ENCODE peak calls at places on chromosomes 6 and 20, in ten cellular contexts. E is A549; W is CD4-positive, CD25-positive, alpha-beta regulatory T cell; R is Peyer's patch; U is BE2C; Z is IMR-90; I is breast epithelium; G is esophagus muscularis mucosa; S is right atrium auricular region; T is HCT116. M is an unnamed sample. For H3K9me3, the result is how much of the 10 kb centered on the place peaks cover.

GRCh38 chr6:167722634-167723309 is 103.9 kb upstream of the AFDN start:
- DNase-seq in E (no peak), W (no peak), R (no peak), U (no peak), Z (no peak), I (peak), G (no peak), S (peak), T (no peak), M (no peak)

GRCh38 chr6:159220093-159220492 is 50.9 kb downstream of the FNDC1 start:
- DNase-seq in E (no peak), W (no peak), R (no peak), U (no peak), Z (no peak), I (no peak), G (no peak), S (no peak), T (no peak), M (no peak)

GRCh38 chr6:128456510-128457244 is 63.7 kb downstream of the PTPRK start:
- DNase-seq in E (no peak), W (no peak), R (no peak), U (no peak), Z (no peak), I (no peak), G (no peak), S (no peak), T (no peak), M (no peak)

GRCh38 chr20:17747431-17747846 is 47.7 kb downstream of the BANF2 start:
- DNase-seq in E (peak), W (no peak), R (no peak), U (no peak), Z (peak), I (no peak), G (no peak), S (peak), T (peak), M (no peak)

GRCh38 chr20:45779011-45779915 is 12.4 kb downstream of the WFDC3 start:
- DNase-seq in E (peak), W (no peak), R (peak), U (no peak), Z (peak), I (peak), G (peak), S (peak), T (peak), M (peak)

GRCh38 chr6:4812068-4812467 is 35.9 kb downstream of the CDYL start:
- DNase-seq in E (no peak), W (no peak), R (no peak), U (no peak), Z (no peak), I (no peak), G (no peak), S (no peak), T (no peak), M (no peak)

GRCh38 chr20:4082406-4083102 is 67.2 kb upstream of the RNF24 start:
- DNase-seq in E (no peak), W (peak), R (peak), U (no peak), Z (peak), I (no peak), G (no peak), S (peak), T (no peak), M (peak)

GRCh38 chr20:2237059-2237458 is 58.7 kb upstream of the TGM3 start:
- DNase-seq in E (no peak), W (no peak), R (no peak), U (no peak), Z (peak), I (peak), G (no peak), S (peak), T (no peak), M (peak)

GRCh38 chr20:60009826-60010616 is 51.8 kb downstream of the CDH26 start:
- DNase-seq in E (no peak), W (no peak), R (no peak), U (no peak), Z (no peak), I (no peak), G (peak), S (no peak), T (no peak), M (peak)

GRCh38 chr20:40008177-40008576 is 680.9 kb downstream of the MAFB start:
- DNase-seq in E (no peak), W (no peak), R (no peak), U (no peak), Z (peak), I (no peak), G (no peak), S (no peak), T (no peak), M (no peak)

GRCh38 chr20:33131949-33132822 is 35.8 kb upstream of the BPIFA2 start:
- DNase-seq in E (no peak), W (no peak), R (no peak), U (no peak), Z (no peak), I (no peak), G (no peak), S (peak), T (no peak), M (no peak)

GRCh38 chr20:51910202-51911050 is 108.1 kb upstream of the SALL4 start:
- DNase-seq in E (peak), W (no peak), R (no peak), U (peak), Z (peak), I (no peak), G (no peak), S (no peak), T (no peak), M (peak)

GRCh38 chr6:68740828-68741500 is 105.9 kb downstream of the ADGRB3 start:
- DNase-seq in E (no peak), W (no peak), R (no peak), U (no peak), Z (no peak), I (no peak), G (no peak), S (no peak), T (no peak), M (no peak)

GRCh38 chr20:7841967-7842301 is 98.3 kb downstream of the HAO1 start:
- DNase-seq in E (peak), W (no peak), R (no peak), U (no peak), Z (peak), I (no peak), G (no peak), S (peak), T (no peak), M (peak)

GRCh38 chr6:170388113-170388512 is 81.6 kb downstream of the FAM120B start:
- DNase-seq in E (no peak), W (no peak), R (no peak), U (peak), Z (peak), I (no peak), G (no peak), S (no peak), T (no peak), M (no peak)

GRCh38 chr20:40493551-40493950 is 195.5 kb downstream of the MAFB start:
- DNase-seq in E (no peak), W (no peak), R (no peak), U (no peak), Z (no peak), I (no peak), G (no peak), S (no peak), T (peak), M (no peak)

GRCh38 chr6:36984581-36985383 is 1.2 kb downstream of the MTCH1 start:
- DNase-seq in E (peak), W (peak), R (peak), U (peak), Z (peak), I (no peak), G (no peak), S (peak), T (peak), M (peak)

GRCh38 chr20:47358052-47358671 is 1.7 kb upstream of the ZMYND8 start:
- DNase-seq in E (no peak), W (no peak), R (no peak), U (no peak), Z (no peak), I (no peak), G (no peak), S (no peak), T (no peak), M (no peak)

GRCh38 chr20:62473717-62474584 is 1.8 kb downstream of the GATA5 start:
- DNase-seq in E (no peak), W (no peak), R (no peak), U (no peak), Z (no peak), I (no peak), G (no peak), S (no peak), T (no peak), M (no peak)

GRCh38 chr20:22412977-22413868 is 171.1 kb downstream of the FOXA2 start:
- DNase-seq in E (no peak), W (no peak), R (no peak), U (no peak), Z (no peak), I (no peak), G (no peak), S (no peak), T (no peak), M (no peak)

GRCh38 chr6:107819976-107820551 is 4.0 kb downstream of the SCML4 start:
- DNase-seq in E (no peak), W (peak), R (peak), U (peak), Z (peak), I (no peak), G (peak), S (peak), T (no peak), M (no peak)

GRCh38 chr6:170125447-170126300 is 165.2 kb downstream of the DLL1 start:
- DNase-seq in E (no peak), W (no peak), R (no peak), U (no peak), Z (no peak), I (peak), G (no peak), S (peak), T (no peak), M (no peak)

GRCh38 chr20:35181731-35182130 is 9.9 kb downstream of the PROCR start:
- DNase-seq in E (no peak), W (no peak), R (no peak), U (no peak), Z (peak), I (no peak), G (no peak), S (no peak), T (no peak), M (no peak)

GRCh38 chr20:46230811-46231282 is 77.5 kb downstream of the CDH22 start:
- DNase-seq in E (peak), W (no peak), R (no peak), U (no peak), Z (peak), I (no peak), G (no peak), S (no peak), T (no peak), M (peak)

GRCh38 chr6:140779991-140780596 is 1352.6 kb upstream of the GJE1 start:
- DNase-seq in E (no peak), W (no peak), R (no peak), U (no peak), Z (no peak), I (no peak), G (no peak), S (no peak), T (no peak), M (no peak)

DNA sequence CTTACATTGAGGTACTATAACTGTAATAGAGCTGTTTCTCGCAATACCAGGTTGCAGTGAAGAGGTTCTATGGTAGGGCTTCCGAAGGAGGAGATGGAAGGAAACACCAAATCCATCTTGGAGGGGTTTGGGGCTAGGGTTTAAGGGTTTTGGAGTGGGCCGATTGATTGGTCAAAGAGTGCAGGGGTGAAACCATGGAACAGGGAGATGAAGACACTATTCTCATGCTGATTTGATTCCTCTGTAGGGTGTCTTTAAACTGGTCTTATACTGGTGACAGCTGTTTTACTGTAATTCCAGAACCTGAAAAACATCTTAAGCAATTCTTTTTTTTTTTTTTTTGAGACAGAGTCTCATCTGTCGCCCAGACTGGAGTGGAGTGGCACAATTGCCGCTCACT is 7.8 kb downstream of the SMIM13 start:
- DNase-seq in E (no peak), W (no peak), R (no peak), U (no peak), Z (no peak), I (no peak), G (no peak), S (no peak), T (no peak), M (no peak)
- H3K9me3 ChIP-seq in E (under half), W (under half), R (under half), U (under half), Z (under half), I (under half), G (under half), S (under half), T (under half), M (under half)

GRCh38 chr20:56001890-56002289 is 3.4 kb downstream of the CBLN4 start:
- DNase-seq in E (no peak), W (no peak), R (no peak), U (no peak), Z (no peak), I (no peak), G (no peak), S (no peak), T (no peak), M (no peak)

GRCh38 chr20:56001106-56001785 is 4.1 kb downstream of the CBLN4 start:
- DNase-seq in E (no peak), W (no peak), R (no peak), U (no peak), Z (no peak), I (no peak), G (no peak), S (no peak), T (no peak), M (no peak)

GRCh38 chr20:56003966-56004365 is 1.4 kb downstream of the CBLN4 start:
- DNase-seq in E (no peak), W (no peak), R (no peak), U (peak), Z (no peak), I (no peak), G (no peak), S (no peak), T (no peak), M (no peak)

GRCh38 chr20:56004611-56005388 is 519 bp downstream of the CBLN4 start:
- DNase-seq in E (no peak), W (no peak), R (no peak), U (no peak), Z (no peak), I (no peak), G (no peak), S (no peak), T (no peak), M (no peak)

GRCh38 chr20:56003111-56003800 is 2.1 kb downstream of the CBLN4 start:
- DNase-seq in E (no peak), W (no peak), R (no peak), U (no peak), Z (no peak), I (no peak), G (no peak), S (no peak), T (no peak), M (no peak)
- H3K9me3 ChIP-seq in E (under half), W (under half), R (under half), U (under half), Z (under half), I (under half), G (under half), S (under half), T (under half), M (under half)

GRCh38 chr6:155352130-155352420 is 37.8 kb upstream of the TFB1M start:
- DNase-seq in E (no peak), W (no peak), R (no peak), U (no peak), Z (no peak), I (no peak), G (no peak), S (no peak), T (no peak), M (no peak)

GRCh38 chr6:155349129-155349528 is 34.8 kb upstream of the TFB1M start:
- DNase-seq in E (no peak), W (no peak), R (no peak), U (no peak), Z (peak), I (no peak), G (no peak), S (no peak), T (no peak), M (no peak)

GRCh38 chr6:155352812-155353211 is 38.5 kb upstream of the TFB1M start:
- DNase-seq in E (no peak), W (no peak), R (no peak), U (no peak), Z (peak), I (no peak), G (no peak), S (no peak), T (no peak), M (no peak)

GRCh38 chr6:155349956-155350355 is 35.7 kb upstream of the TFB1M start:
- DNase-seq in E (no peak), W (no peak), R (no peak), U (no peak), Z (no peak), I (no peak), G (no peak), S (no peak), T (no peak), M (no peak)

DNA sequence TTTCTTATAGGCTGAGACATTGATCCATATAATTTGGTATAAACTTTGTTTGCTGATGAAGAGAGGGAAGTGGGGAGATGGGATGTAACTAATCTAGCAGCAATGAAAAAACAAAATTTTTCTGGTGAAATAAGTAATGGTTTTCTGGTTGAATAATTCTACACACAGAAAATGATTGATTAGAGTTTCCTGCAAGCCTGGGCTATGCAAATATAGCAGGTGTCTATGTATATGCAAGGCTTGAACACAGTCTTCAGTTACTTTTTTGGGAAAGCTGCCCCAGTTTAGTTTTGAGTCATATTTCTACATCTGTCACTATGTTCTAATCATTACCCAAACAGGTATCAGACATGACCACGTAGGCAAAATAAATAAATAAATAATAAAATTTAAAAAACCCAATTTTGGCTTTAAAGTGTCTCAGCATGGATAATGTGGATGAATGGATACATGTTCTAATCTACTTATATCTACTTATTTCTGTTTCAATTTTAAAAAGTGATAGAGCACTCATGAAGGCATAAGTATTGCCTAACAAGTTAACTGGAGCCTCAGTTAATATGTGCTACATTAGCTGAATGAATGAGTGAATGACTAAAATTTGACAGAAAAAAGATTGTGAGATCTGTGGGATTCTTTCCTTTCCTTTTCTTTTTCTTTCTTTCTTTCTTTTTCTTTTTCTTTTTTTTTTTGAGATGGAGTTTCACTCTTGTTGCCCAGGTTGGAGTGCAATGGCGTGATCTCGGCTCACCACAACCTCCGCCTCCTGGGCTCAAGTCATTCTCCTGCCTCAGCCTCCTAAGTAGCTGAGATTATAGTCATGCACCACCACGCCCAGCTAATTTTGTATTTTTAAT is 37.2 kb upstream of the TFB1M start:
- DNase-seq in E (no peak), W (no peak), R (no peak), U (no peak), Z (no peak), I (no peak), G (no peak), S (no peak), T (no peak), M (no peak)
- H3K9me3 ChIP-seq in E (under half), W (under half), R (under half), U (under half), Z (under half), I (under half), G (under half), S (under half), T (under half), M (under half)

DNA sequence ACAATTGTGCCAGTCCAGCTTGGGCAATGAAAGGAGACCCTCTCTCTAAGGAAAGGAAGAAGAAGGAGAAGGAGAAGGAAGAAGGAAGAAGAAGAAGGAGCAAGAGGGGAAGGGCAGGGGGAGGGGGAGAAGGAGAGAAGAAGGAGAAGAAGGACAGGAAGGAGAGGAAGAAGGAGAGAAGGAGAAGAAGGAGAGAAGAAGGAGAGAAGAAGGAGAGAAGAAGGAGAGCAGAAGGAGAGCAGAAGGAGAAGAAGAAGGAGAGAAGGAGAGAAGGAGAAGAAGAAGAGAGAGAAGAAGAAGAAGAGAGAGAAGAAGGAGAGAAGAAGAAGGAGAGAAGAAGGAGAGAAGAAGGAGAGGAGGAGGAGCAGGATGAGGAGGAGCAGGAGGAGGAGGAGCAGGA is 22.5 kb upstream of the DEFB116 start:
- DNase-seq in E (no peak), W (no peak), R (no peak), U (no peak), Z (no peak), I (no peak), G (no peak), S (no peak), T (no peak), M (no peak)
- H3K9me3 ChIP-seq in E (under half), W (under half), R (under half), U (under half), Z (under half), I (under half), G (under half), S (under half), T (under half), M (under half)

GRCh38 chr6:81568973-81569372 is 183.5 kb downstream of the TENT5A start:
- DNase-seq in E (no peak), W (no peak), R (no peak), U (no peak), Z (no peak), I (no peak), G (no peak), S (no peak), T (no peak), M (no peak)
- H3K9me3 ChIP-seq in E (under half), W (under half), R (under half), U (under half), Z (under half), I (under half), G (under half), S (under half), T (under half), M (under half)

DNA sequence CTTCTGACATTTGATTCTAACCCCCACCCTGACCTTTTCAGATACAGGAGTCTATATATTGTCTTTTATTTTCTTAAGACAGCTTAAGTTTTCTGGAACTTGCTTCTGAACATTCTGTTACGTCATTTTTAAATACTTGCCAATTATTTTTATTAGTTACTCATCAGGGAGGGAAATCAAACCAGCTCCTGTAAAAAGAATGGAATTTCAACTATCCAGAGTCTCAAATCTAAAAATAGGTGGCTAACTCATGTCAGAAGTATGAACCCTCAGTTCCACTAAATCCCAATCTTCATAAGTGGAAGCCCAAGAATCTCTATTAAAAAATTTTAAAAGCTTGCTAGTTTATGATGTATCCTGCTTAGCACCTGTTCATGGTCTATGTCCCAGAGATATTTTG is 900.0 kb downstream of the KIF16B start:
- DNase-seq in E (no peak), W (no peak), R (no peak), U (no peak), Z (peak), I (no peak), G (no peak), S (no peak), T (no peak), M (no peak)
- H3K9me3 ChIP-seq in E (under half), W (under half), R (under half), U (under half), Z (under half), I (under half), G (under half), S (under half), T (under half), M (under half)

GRCh38 chr6:15416932-15417509 is 171.2 kb downstream of the JARID2 start:
- DNase-seq in E (no peak), W (no peak), R (no peak), U (no peak), Z (no peak), I (no peak), G (no peak), S (no peak), T (no peak), M (no peak)
- H3K9me3 ChIP-seq in E (under half), W (under half), R (under half), U (under half), Z (under half), I (under half), G (under half), S (under half), T (under half), M (under half)

DNA sequence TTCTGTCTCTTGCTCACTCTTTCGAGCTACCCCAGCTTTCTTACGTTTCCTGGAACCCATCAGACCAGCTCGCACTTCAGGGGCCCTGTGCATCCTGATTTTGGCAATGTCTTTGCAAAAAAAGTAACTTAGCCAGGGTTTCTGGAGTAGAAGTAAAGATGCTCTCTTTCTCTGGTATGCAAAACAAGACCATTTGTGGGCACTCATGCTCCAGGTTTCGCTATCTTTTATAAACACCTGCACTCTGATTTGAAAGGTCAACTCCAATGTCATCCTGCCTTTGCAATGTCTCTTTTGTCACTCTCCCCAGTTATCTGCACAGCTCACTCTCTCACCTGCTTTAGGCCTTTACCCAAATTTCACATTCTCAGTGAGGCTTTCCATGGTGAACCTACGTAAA is 869.1 kb downstream of the QKI start:
- DNase-seq in E (no peak), W (no peak), R (no peak), U (no peak), Z (no peak), I (no peak), G (no peak), S (no peak), T (no peak), M (no peak)
- H3K9me3 ChIP-seq in E (under half), W (under half), R (under half), U (under half), Z (under half), I (under half), G (under half), S (under half), T (under half), M (under half)